ENCODE peak calls at places on chromosomes 13 and 19, in four cellular contexts. Q, L, O and P are unnamed samples.

GRCh38 chr13:21061077-21061945 is at the start of gene LATS2:
- DNase-seq in Q (peak), L (peak), O (peak), P (peak)

GRCh38 chr13:97911311-97912138 is 42.0 kb upstream of the IPO5 start:
- DNase-seq in Q (peak), L (no peak), O (peak), P (peak)

GRCh38 chr13:44368599-44369368 is 4.8 kb upstream of the SERP2 start:
- DNase-seq in Q (no peak), L (no peak), O (no peak), P (no peak)

GRCh38 chr19:3818479-3818878 is 32.3 kb upstream of the MATK start:
- DNase-seq in Q (no peak), L (no peak), O (no peak), P (no peak)

GRCh38 chr13:64746845-64747244 is 2483.3 kb downstream of the PCDH9 start:
- DNase-seq in Q (no peak), L (no peak), O (no peak), P (no peak)

GRCh38 chr19:35717665-35718344 is at the start of gene KMT2B:
- DNase-seq in Q (peak), L (no peak), O (no peak), P (peak)

GRCh38 chr13:110257408-110257807 is 49.5 kb downstream of the COL4A1 start:
- DNase-seq in Q (no peak), L (no peak), O (no peak), P (no peak)

GRCh38 chr19:38759590-38760003 is 13.7 kb downstream of the LGALS7 start:
- DNase-seq in Q (no peak), L (no peak), O (peak), P (no peak)

GRCh38 chr13:24267801-24268200 is 41.6 kb upstream of the C1QTNF9 start:
- DNase-seq in Q (no peak), L (no peak), O (no peak), P (no peak)
- TF ChIP-seq SP1 in Q (no peak), L (no peak), O (no peak), P (no peak)

GRCh38 chr13:106440846-106441245 is 94.6 kb downstream of the EFNB2 start:
- DNase-seq in Q (no peak), L (no peak), O (no peak), P (no peak)
- TF ChIP-seq FOXK2 in Q (no peak), L (no peak), O (no peak), P (no peak)

GRCh38 chr19:55553217-55554182 is 8.2 kb upstream of the SBK3 start:
- DNase-seq in Q (no peak), L (no peak), O (peak), P (no peak)

GRCh38 chr19:55554302-55554701 is 9.0 kb upstream of the SBK3 start:
- DNase-seq in Q (no peak), L (no peak), O (no peak), P (no peak)

GRCh38 chr19:55552620-55553019 is 7.3 kb upstream of the SBK3 start:
- DNase-seq in Q (no peak), L (no peak), O (peak), P (no peak)

GRCh38 chr19:55552206-55552605 is 6.9 kb upstream of the SBK3 start:
- DNase-seq in Q (no peak), L (no peak), O (no peak), P (no peak)

DNA sequence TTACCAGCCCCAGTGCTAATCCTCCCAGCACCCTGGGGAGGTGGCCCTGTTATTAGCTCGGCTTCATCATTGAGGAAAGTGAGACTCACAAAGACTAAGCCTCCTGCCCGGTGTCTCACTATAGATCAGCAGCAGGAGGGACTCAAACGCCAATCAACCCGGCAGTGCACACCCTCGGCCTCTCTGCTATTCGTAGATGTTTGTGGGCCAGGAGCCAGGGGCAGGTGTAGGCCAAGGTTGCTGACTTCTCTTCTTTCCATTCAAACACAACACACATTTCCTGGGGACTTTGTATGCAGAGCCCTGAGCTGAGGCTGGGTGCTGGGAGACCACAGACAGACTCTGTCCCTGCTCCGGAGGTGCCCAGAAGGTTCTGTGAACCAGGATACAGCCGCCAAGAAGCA is 9.4 kb upstream of the SBK3 start:
- DNase-seq in Q (no peak), L (no peak), O (peak), P (no peak)
- TF ChIP-seq SP1 in Q (no peak), L (no peak), O (no peak), P (no peak)

DNA sequence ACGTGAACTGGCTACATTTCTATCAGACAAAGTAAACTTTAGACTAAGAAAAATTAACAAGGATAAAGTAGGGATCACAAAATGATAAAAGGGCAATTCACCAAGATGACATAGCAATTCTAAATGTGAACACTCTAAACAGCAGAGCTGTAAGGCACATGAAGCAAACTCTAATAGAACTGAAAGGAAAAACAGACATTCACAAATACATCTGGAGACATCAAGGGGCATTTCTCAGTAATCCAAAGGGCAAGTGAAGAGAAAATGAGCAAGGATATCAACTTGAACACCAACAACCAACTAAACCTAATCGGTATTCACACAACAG is 12.7 kb downstream of the TUBGCP3 start:
- DNase-seq in Q (no peak), L (no peak), O (no peak), P (no peak)
- TF ChIP-seq FOXK2 in Q (no peak), L (no peak), O (no peak), P (no peak)

DNA sequence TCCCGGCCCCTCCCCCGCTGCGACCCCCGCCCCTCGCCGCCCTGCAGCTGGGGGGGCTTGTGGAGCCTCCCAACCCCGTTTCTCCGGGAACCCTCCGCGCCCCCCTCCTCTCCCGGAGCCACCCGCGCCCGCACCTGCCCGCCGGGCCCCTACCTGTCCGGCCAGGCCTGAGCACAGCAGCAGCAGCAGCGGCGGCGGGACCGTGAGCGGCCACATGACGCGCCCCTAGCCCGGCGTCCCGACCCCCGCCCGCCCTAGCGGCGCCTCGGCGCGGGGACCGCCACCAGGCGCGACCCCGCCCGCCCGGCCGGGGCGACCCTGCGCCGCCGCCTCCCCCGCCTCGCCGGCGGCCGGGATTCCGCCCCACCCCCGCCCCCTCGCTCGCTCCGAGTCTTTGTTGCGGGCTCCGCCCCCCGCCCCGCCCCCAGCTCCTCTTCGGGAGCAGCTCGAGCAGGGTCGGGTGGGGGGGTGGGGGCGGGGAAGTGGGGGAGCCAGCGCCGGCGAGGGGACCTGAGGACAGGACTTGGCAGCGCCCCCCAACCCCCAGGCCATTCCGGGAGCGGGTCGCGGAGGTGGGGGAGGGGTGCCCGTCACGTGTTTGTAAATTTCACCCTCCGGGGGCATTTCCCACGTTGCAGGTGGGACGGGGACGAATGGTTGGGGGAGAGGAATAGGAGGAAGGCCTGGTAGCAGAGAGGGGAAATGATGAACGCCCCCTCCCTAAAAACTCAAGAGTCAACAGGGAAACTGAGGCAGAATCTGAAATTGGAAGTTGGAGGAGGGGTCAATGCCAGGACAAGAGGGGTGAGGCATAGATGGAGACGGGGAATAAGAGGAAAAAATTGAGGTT is at the start of gene OLFM2:
- DNase-seq in Q (peak), L (no peak), O (no peak), P (peak)
- TF ChIP-seq SP1 in Q (no peak), L (no peak), O (no peak), P (no peak)

DNA sequence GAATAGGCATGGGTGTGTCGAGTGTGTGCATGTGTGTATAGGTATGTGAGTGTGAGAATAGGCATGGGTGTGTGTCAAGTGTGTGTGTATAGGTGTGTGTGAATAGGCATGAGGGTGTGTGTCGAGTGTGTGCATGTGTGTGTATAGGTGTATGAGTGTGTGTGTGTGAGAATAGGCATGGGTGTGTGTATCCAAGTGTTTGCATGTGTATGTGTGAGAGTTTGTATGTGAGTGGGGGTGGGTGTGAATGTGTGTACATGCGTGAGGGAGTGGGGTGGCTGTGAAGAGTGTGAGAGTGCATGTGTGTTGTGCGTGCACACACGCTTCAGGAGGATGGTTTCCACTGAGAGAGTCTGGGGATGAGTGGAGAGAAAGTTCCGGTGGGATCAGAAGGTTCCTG is 13.5 kb downstream of the EVI5L start:
- DNase-seq in Q (no peak), L (no peak), O (no peak), P (no peak)
- TF ChIP-seq FOXK2 in Q (no peak), L (no peak), O (no peak), P (no peak)